ENCODE peak calls at places on chromosomes 6 and 20, in five cellular contexts. P, B, J, H and I are unnamed samples.

GRCh38 chr6:30770164-30770563 is 25.8 kb upstream of the IER3 start:
- DNase-seq in P (no peak), B (no peak), J (no peak), H (no peak), I (no peak)

GRCh38 chr6:160435935-160436334 is 87.8 kb downstream of the SLC22A3 start:
- DNase-seq in P (no peak), B (no peak), J (no peak), H (no peak), I (no peak)

GRCh38 chr6:16947461-16948159 is 154.2 kb upstream of the STMND1 start:
- DNase-seq in P (no peak), B (peak; percentile 62), J (no peak), H (no peak), I (no peak)

GRCh38 chr6:156791261-156791850 is 14.2 kb downstream of the ARID1B start:
- DNase-seq in P (no peak), B (no peak), J (no peak), H (no peak), I (no peak)

GRCh38 chr6:73290435-73290834 is 27.4 kb upstream of the KHDC1 start:
- DNase-seq in P (no peak), B (no peak), J (no peak), H (no peak), I (no peak)

GRCh38 chr6:57257911-57258541 is 35.9 kb upstream of the RAB23 start:
- DNase-seq in P (no peak), B (no peak), J (no peak), H (no peak), I (no peak)

GRCh38 chr6:22043284-22043962 is 253.4 kb downstream of the PRL start:
- DNase-seq in P (no peak), B (no peak), J (no peak), H (no peak), I (no peak)

GRCh38 chr6:44268095-44268628 is 2.1 kb upstream of the TMEM151B start:
- DNase-seq in P (peak; percentile 23), B (no peak), J (peak; percentile 19), H (no peak), I (peak; percentile 86)

GRCh38 chr6:31304683-31305082 is 32.8 kb upstream of the HLA-C start:
- DNase-seq in P (no peak), B (no peak), J (no peak), H (no peak), I (no peak)

GRCh38 chr6:100617633-100618348 is 153.1 kb upstream of the SIM1 start:
- DNase-seq in P (no peak), B (no peak), J (no peak), H (no peak), I (no peak)

GRCh38 chr20:62026564-62026856 is 39.2 kb downstream of the TAF4 start:
- DNase-seq in P (no peak), B (no peak), J (no peak), H (no peak), I (no peak)

GRCh38 chr6:128899651-128900050 is 16.7 kb downstream of the LAMA2 start:
- DNase-seq in P (no peak), B (peak; percentile 23), J (no peak), H (no peak), I (no peak)

GRCh38 chr6:13453172-13453552 is 34.2 kb downstream of the GFOD1 start:
- DNase-seq in P (no peak), B (no peak), J (no peak), H (no peak), I (no peak)

GRCh38 chr6:148508401-148509151 is 165.9 kb downstream of the SASH1 start:
- DNase-seq in P (no peak), B (no peak), J (no peak), H (no peak), I (no peak)

GRCh38 chr6:63643862-63644261 is 8.3 kb downstream of the PHF3 start:
- DNase-seq in P (peak; percentile 20), B (no peak), J (no peak), H (no peak), I (no peak)

GRCh38 chr6:134722996-134723871 is 226.7 kb downstream of the ALDH8A1 start:
- DNase-seq in P (no peak), B (no peak), J (no peak), H (no peak), I (no peak)

GRCh38 chr6:134114918-134115714 is 62.7 kb upstream of the SLC2A12 start:
- DNase-seq in P (no peak), B (no peak), J (no peak), H (no peak), I (no peak)

GRCh38 chr6:95384988-95385387 is 192.3 kb upstream of the MANEA start:
- DNase-seq in P (no peak), B (no peak), J (no peak), H (no peak), I (no peak)

GRCh38 chr6:129994410-129994809 is 24.0 kb upstream of the L3MBTL3 start:
- DNase-seq in P (no peak), B (no peak), J (no peak), H (no peak), I (no peak)

GRCh38 chr6:55886185-55886836 is 10.9 kb upstream of the BMP5 start:
- DNase-seq in P (no peak), B (no peak), J (no peak), H (no peak), I (no peak)

GRCh38 chr20:57682184-57683038 is 27.4 kb downstream of the PMEPA1 start:
- DNase-seq in P (no peak), B (no peak), J (no peak), H (peak; percentile 50), I (no peak)

GRCh38 chr6:19866900-19867627 is 29.9 kb downstream of the ID4 start:
- DNase-seq in P (no peak), B (no peak), J (no peak), H (no peak), I (no peak)

GRCh38 chr20:1440024-1440423 is 26.6 kb downstream of the NSFL1C start:
- DNase-seq in P (no peak), B (no peak), J (no peak), H (no peak), I (peak; percentile 80)

GRCh38 chr6:29516108-29516507 is 28.4 kb upstream of the MAS1L start:
- DNase-seq in P (peak; percentile 28), B (peak; percentile 40), J (no peak), H (no peak), I (no peak)